ENCODE peak calls at places on chromosomes 13 and 19, in seven cellular contexts. X is ELR; V is activated CD8-positive, alpha-beta memory T cell treated with anti-CD3 and anti-CD28 coated beads for 1 hour; J is stimulated activated CD4-positive, alpha-beta T cell treated with anti-CD3 and anti-CD28 coated beads, Interleukin-15, amount 100 ng/mL, for 1 hour; R is CD8-positive, alpha-beta T cell; P is stimulated activated CD8-positive, alpha-beta memory T cell treated with anti-CD3 and anti-CD28 coated beads, Interleukin-15, amount 100 ng/mL, for 4 hours; I is transverse colon. A is an unnamed sample.

GRCh38 chr13:20570540-20570939 is 3.6 kb downstream of the IFT88 start:
- DNase-seq in R (no peak), X (no peak), I (no peak), J (no peak), V (no peak), P (no peak), A (no peak)

GRCh38 chr19:40806385-40807146 is 7.6 kb downstream of the EGLN2 start:
- DNase-seq in R (peak), J (peak), I (peak), X (peak), P (peak), V (peak), A (no peak)

GRCh38 chr19:32387701-32388392 is 17.7 kb upstream of the DPY19L3 start:
- DNase-seq in P (no peak), X (peak), R (no peak), J (no peak), V (no peak), I (peak), A (no peak)

GRCh38 chr19:423691-424466 is 14.9 kb upstream of the C2CD4C start:
- DNase-seq in I (no peak), P (no peak), R (no peak), X (no peak), J (no peak), V (no peak), A (no peak)

GRCh38 chr13:111912991-111913781 is 153.8 kb upstream of the SOX1 start:
- DNase-seq in I (no peak), X (no peak), R (no peak), V (no peak), P (no peak), J (no peak), A (no peak)

GRCh38 chr19:5470264-5470671 is 15.1 kb downstream of the ZNRF4 start:
- DNase-seq in I (peak), X (no peak), J (no peak), R (no peak), V (no peak), P (no peak), A (no peak)

GRCh38 chr13:31209172-31209818 is 9.5 kb downstream of the B3GLCT start:
- DNase-seq in J (no peak), X (no peak), I (peak), P (no peak), V (no peak), R (no peak), A (no peak)

GRCh38 chr13:113828282-113828825 is 35.5 kb downstream of the GAS6 start:
- DNase-seq in J (no peak), V (no peak), X (no peak), R (no peak), P (no peak), I (no peak), A (no peak)

GRCh38 chr19:39211731-39212376 is 7.8 kb upstream of the SYCN start:
- DNase-seq in I (no peak), V (no peak), R (no peak), X (peak), J (no peak), P (no peak), A (no peak)